ENCODE peak calls at places on chromosomes 12 and 14, in eight cellular contexts. U, J, B, G, H, C, P and W are unnamed samples. For H3K4me1, the result is how much of the 10 kb centered on the place peaks cover.

GRCh38 chr12:78887008-78887407 is 22.4 kb downstream of the SYT1 start:
- DNase-seq in U (no peak), J (no peak), B (no peak), G (no peak), H (no peak), C (peak), P (no peak), W (no peak)

GRCh38 chr12:116534341-116535121 is 24.6 kb upstream of the MAP1LC3B2 start:
- DNase-seq in U (no peak), J (no peak), B (no peak), G (peak), H (no peak), C (no peak), P (no peak), W (peak)

GRCh38 chr12:97681612-97682504 is 219.3 kb downstream of the RMST start:
- DNase-seq in U (no peak), J (no peak), B (no peak), G (no peak), H (no peak), C (no peak), P (no peak), W (no peak)

GRCh38 chr14:90301122-90301521 is 30.6 kb downstream of the NRDE2 start:
- DNase-seq in U (no peak), J (no peak), B (no peak), G (no peak), H (no peak), C (no peak), P (no peak), W (no peak)

GRCh38 chr12:131882804-131883520 is 11.5 kb upstream of the ULK1 start:
- DNase-seq in U (no peak), J (no peak), B (no peak), G (no peak), H (no peak), C (no peak), P (no peak), W (no peak)

GRCh38 chr12:47748899-47749298 is 9.8 kb downstream of the RAPGEF3 start:
- DNase-seq in U (no peak), J (no peak), B (no peak), G (no peak), H (no peak), C (no peak), P (no peak), W (no peak)

GRCh38 chr14:55665067-55665700 is 85.2 kb downstream of the KTN1 start:
- DNase-seq in U (no peak), J (no peak), B (no peak), G (no peak), H (no peak), C (peak), P (no peak), W (no peak)

GRCh38 chr12:116881867-116882507 is 746 bp upstream of the HRK start:
- DNase-seq in U (no peak), J (no peak), B (no peak), G (no peak), H (no peak), C (no peak), P (no peak), W (no peak)

GRCh38 chr12:41521872-41522379 is 333.8 kb downstream of the PDZRN4 start:
- DNase-seq in U (no peak), J (peak), B (no peak), G (no peak), H (no peak), C (peak), P (no peak), W (peak)

GRCh38 chr14:23722675-23723074 is 86.5 kb downstream of the DHRS2 start:
- DNase-seq in U (no peak), J (no peak), B (no peak), G (no peak), H (no peak), C (no peak), P (no peak), W (no peak)

GRCh38 chr14:83556746-83557460 is 1973.0 kb upstream of the FLRT2 start:
- DNase-seq in U (no peak), J (no peak), B (no peak), G (no peak), H (no peak), C (no peak), P (no peak), W (no peak)

GRCh38 chr14:89650077-89650978 is 233.3 kb upstream of the FOXN3 start:
- DNase-seq in U (no peak), J (no peak), B (no peak), G (no peak), H (no peak), C (no peak), P (no peak), W (no peak)

GRCh38 chr12:79364197-79364596 is 326.6 kb downstream of the PAWR start:
- DNase-seq in U (no peak), J (no peak), B (no peak), G (no peak), H (no peak), C (no peak), P (peak), W (no peak)

DNA sequence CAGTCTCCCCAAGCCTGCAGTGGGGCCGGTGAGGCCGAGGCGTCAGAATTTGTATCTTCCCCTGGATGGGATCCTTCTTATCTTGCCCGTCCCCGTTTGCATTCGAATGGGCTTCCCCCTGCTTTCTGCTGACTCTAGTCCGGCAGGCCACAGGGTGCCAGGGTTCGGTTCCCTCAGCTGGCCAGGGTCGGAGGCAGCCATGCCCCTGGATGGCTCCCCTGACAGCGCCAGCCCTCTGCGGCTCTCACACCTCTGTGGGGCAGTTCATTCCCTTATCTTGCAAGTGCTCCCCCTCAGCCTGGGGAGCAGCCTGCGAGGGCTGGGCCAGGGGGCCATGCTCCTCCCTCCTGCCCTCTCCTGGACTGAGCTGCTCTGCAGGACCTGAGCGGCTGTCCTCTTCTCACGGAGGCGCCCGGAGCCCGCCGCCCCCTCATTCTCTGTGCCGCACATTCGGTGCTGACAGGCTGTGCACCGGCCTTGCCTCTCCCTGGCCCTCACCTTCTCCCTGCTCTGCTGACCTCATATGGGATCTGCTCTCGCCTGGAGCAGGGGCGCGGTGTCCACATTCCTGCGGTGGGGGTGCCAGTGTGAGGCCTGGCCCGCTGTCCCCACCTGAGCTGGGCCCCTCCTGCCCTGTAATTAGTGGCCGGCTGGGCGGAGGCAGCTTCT is 32.8 kb downstream of the KIF26A start:
- DNase-seq in U (no peak), J (no peak), B (no peak), G (no peak), H (no peak), C (no peak), P (no peak), W (no peak)
- H3K4me1 ChIP-seq in U (under half), J (under half), B (under half), G (under half), H (under half), C (under half), P (under half), W (under half)

GRCh38 chr14:95877633-95878032 is 1.0 kb downstream of the TUNAR start:
- DNase-seq in U (no peak), J (no peak), B (no peak), G (no peak), H (no peak), C (no peak), P (no peak), W (no peak)
- H3K4me1 ChIP-seq in U (under half), J (under half), B (under half), G (under half), H (under half), C (under half), P (under half), W (under half)

DNA sequence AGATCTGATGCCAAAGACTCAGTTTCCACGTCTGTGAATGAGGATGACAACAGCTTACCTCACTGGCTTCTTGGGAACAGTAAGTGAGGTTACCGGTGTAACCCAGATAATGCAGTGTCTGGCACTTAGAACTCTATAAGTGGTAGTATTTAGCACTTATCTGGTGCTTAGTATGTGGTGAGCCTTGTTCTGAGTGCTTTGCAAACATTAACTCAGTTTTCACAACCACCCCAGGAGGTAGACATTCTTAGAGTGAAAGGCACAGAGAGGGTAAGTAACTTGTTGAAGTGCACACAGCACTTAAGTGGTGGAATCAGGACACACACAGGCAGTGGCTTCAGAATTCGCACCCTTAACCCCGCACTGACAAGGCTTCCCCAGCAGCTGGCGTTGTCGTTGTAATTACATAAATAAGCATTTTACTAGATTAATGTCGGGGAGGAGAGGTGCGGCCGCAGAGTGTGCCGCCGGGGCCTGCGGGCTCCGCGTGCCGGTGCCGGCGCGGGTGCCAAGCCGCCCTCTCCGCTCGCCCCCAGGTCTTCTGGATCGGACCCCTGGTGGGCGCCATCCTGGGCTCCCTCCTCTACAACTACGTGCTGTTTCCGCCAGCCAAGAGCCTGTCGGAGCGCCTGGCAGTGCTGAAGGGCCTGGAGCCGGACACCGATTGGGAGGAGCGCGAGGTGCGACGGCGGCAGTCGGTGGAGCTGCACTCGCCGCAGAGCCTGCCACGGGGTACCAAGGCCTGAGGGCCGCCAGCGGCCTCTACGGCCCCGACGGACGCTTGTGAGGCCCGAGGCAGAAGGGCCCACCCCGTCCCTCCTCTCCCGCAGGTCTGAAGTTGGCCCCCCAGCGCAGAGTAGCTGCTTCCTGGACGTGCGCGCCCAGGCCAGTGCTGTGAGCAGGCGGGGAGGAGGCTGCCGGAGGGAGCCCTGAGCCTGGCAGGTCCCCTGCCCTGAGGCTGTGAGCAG is 4.6 kb downstream of the AQP2 start:
- DNase-seq in U (no peak), J (peak), B (peak), G (no peak), H (no peak), C (no peak), P (no peak), W (no peak)
- H3K4me1 ChIP-seq in U (under half), J (half or more), B (under half), G (under half), H (under half), C (under half), P (under half), W (under half)

DNA sequence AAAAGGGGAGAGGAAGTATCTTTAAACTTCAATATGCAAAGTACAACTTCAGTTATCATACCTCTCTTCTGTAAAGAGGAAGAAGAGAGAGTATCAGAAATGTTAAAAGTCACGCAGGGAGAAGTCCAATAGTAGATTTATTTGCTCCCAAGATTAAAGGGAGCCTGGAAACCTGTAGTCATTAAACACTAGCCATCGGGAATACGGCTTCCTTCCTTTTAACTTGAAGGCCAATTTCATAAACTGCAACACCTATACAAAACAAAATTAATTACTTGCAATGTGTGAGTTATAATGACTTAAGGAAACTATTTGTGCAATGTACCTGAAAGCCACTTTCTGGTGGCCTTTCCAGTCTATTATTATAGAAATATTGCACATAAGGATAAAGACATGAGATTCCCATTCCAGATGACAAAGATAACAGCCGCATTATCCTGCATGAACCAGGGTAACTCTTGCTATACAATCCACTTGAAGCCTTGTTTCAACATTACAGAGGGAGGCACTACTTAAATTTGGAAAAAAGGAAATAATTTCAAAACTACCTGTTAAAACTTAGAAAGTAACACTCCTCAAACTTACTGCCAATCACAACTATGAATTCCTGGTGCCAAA is 4.6 kb downstream of the BTG1 start:
- DNase-seq in U (no peak), J (peak), B (no peak), G (no peak), H (no peak), C (no peak), P (no peak), W (no peak)
- H3K4me1 ChIP-seq in U (under half), J (half or more), B (under half), G (under half), H (half or more), C (half or more), P (under half), W (half or more)

GRCh38 chr12:104598342-104599271 is 141.9 kb downstream of the CHST11 start:
- DNase-seq in U (peak), J (no peak), B (no peak), G (no peak), H (no peak), C (no peak), P (peak), W (no peak)
- H3K4me1 ChIP-seq in U (under half), J (under half), B (under half), G (under half), H (half or more), C (under half), P (half or more), W (under half)